ENCODE peak calls at places on chromosomes 12 and 14, in ten cellular contexts. Q, A, C, Y, V, H, S, D, X and I are unnamed samples.

GRCh38 chr14:99630202-99630601 is 14.7 kb upstream of the HHIPL1 start:
- DNase-seq in Q (no peak), A (no peak), C (no peak), Y (peak), V (no peak), H (no peak), S (no peak), D (no peak), X (no peak), I (no peak)

GRCh38 chr12:193282-193681 is 20.7 kb downstream of the SLC6A12 start:
- DNase-seq in Q (no peak), A (no peak), C (no peak), Y (no peak), V (peak), H (no peak), S (no peak), D (no peak), X (no peak), I (no peak)

GRCh38 chr12:56581418-56582145 is 48.5 kb downstream of the BAZ2A start:
- DNase-seq in Q (no peak), A (peak), C (no peak), Y (no peak), V (no peak), H (no peak), S (no peak), D (no peak), X (no peak), I (no peak)

GRCh38 chr14:68820999-68821683 is 28.3 kb upstream of the ZFP36L1 start:
- DNase-seq in Q (no peak), A (no peak), C (no peak), Y (no peak), V (no peak), H (no peak), S (no peak), D (no peak), X (no peak), I (peak)

GRCh38 chr14:95559203-95559602 is 24.4 kb downstream of the GLRX5 start:
- DNase-seq in Q (no peak), A (peak), C (no peak), Y (no peak), V (no peak), H (no peak), S (no peak), D (no peak), X (no peak), I (no peak)

GRCh38 chr14:106141242-106142220 is 615.1 kb downstream of the TMEM121 start:
- DNase-seq in Q (no peak), A (no peak), C (no peak), Y (no peak), V (no peak), H (no peak), S (no peak), D (peak), X (no peak), I (no peak)

GRCh38 chr12:125014526-125014925 is 21.1 kb downstream of the BRI3BP start:
- DNase-seq in Q (no peak), A (no peak), C (no peak), Y (no peak), V (no peak), H (no peak), S (no peak), D (no peak), X (no peak), I (no peak)

GRCh38 chr14:106037380-106037779 is 511.0 kb downstream of the TMEM121 start:
- DNase-seq in Q (no peak), A (no peak), C (no peak), Y (no peak), V (no peak), H (no peak), S (no peak), D (no peak), X (no peak), I (no peak)

GRCh38 chr14:51211149-51211548 is 28.9 kb upstream of the TMX1 start:
- DNase-seq in Q (no peak), A (peak), C (no peak), Y (no peak), V (peak), H (no peak), S (no peak), D (no peak), X (no peak), I (no peak)

GRCh38 chr12:20188930-20189653 is 179.2 kb upstream of the PDE3A start:
- DNase-seq in Q (no peak), A (no peak), C (no peak), Y (no peak), V (peak), H (no peak), S (no peak), D (no peak), X (no peak), I (no peak)

GRCh38 chr12:71134405-71134804 is 23.4 kb downstream of the TSPAN8 start:
- DNase-seq in Q (no peak), A (peak), C (no peak), Y (no peak), V (peak), H (no peak), S (no peak), D (no peak), X (no peak), I (no peak)

GRCh38 chr12:106329231-106329985 is 26.9 kb downstream of the TCP11L2 start:
- DNase-seq in Q (no peak), A (no peak), C (no peak), Y (no peak), V (no peak), H (no peak), S (no peak), D (no peak), X (no peak), I (no peak)

GRCh38 chr12:117139025-117139717 is 40.0 kb upstream of the TESC start:
- DNase-seq in Q (no peak), A (no peak), C (no peak), Y (no peak), V (no peak), H (no peak), S (no peak), D (no peak), X (no peak), I (no peak)

GRCh38 chr12:8780389-8780788 is 42.0 kb upstream of the A2ML1 start:
- DNase-seq in Q (peak), A (peak), C (no peak), Y (peak), V (peak), H (no peak), S (no peak), D (no peak), X (no peak), I (peak)

GRCh38 chr12:98894412-98895085 is 249.5 kb downstream of the APAF1 start:
- DNase-seq in Q (peak), A (no peak), C (no peak), Y (peak), V (no peak), H (no peak), S (peak), D (no peak), X (no peak), I (peak)

GRCh38 chr14:23160924-23161522 is 22.4 kb downstream of the SLC7A8 start:
- DNase-seq in Q (peak), A (peak), C (no peak), Y (peak), V (peak), H (peak), S (no peak), D (no peak), X (peak), I (no peak)

GRCh38 chr12:95882080-95882479 is 23.3 kb downstream of the SNRPF start:
- DNase-seq in Q (no peak), A (no peak), C (no peak), Y (no peak), V (peak), H (no peak), S (no peak), D (no peak), X (no peak), I (no peak)

GRCh38 chr14:37447883-37448391 is 147.1 kb downstream of the FOXA1 start:
- DNase-seq in Q (no peak), A (peak), C (no peak), Y (no peak), V (no peak), H (no peak), S (no peak), D (no peak), X (no peak), I (no peak)
- TF ChIP-seq CTCF in Q (no peak), A (no peak), C (no peak), Y (no peak), V (no peak), H (no peak), S (no peak), D (no peak), X (no peak), I (no peak)

GRCh38 chr12:50261654-50262053 is 21.7 kb downstream of the LIMA1 start:
- DNase-seq in Q (no peak), A (no peak), C (no peak), Y (no peak), V (no peak), H (no peak), S (no peak), D (no peak), X (no peak), I (no peak)
- TF ChIP-seq CTCF in Q (no peak), A (no peak), C (no peak), Y (no peak), V (no peak), H (no peak), S (no peak), D (no peak), X (no peak), I (no peak)

DNA sequence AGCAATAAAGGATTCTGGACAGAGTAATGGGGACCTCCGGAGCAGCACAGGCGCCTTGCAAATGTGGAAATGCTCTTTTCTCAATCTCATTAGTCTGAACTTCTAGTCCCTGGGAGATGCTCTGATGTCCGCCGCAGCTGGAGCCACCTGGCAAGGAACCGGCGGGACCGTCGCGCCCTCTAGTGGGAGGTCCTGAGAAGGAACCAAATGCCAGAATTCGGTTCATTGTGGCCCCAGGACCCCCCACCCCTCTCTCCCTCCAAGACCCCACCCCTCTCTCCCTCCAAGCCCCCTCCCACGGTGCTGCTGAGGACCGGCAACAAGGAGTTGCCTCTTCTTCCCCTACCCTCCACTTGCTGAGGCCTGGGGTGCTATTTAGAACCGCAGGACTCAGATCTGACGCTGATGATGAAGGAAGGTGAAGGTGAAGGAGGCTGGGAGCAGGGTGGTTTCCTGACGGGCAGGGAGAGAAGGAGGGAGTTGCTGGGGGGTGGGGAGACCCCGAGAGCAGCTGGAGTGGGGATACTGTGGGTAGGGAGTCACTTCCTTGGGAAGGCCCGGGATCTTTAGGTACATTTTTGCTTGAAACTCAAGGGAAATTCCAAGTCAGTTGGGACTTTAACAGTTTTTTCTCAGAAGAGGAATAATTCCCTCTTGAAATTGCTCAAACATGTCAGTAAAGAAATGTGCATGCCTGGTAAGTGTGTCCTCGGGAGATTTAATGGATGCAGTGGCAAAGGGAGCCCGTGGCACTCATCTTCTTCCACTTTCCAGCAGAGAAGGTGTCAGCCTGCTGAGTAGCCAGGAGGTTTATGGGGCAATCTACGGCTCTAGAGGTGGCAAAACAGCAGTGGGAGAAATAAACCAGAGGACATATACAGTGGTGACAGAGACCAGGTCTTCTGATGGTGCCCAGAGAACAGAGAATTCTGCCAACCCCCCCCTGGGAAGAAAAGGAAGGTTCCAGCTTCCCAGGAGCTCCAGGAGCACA is 42.6 kb downstream of the SMIM41 start:
- DNase-seq in Q (peak), A (peak), C (no peak), Y (peak), V (peak), H (no peak), S (peak), D (peak), X (peak), I (peak)
- TF ChIP-seq CTCF in Q (peak), A (peak), C (peak), Y (peak), V (peak), H (peak), S (peak), D (peak), X (peak), I (peak)

GRCh38 chr12:75533239-75533638 is 21.8 kb upstream of the KRR1 start:
- DNase-seq in Q (no peak), A (no peak), C (no peak), Y (no peak), V (no peak), H (no peak), S (no peak), D (no peak), X (no peak), I (no peak)
- TF ChIP-seq CTCF in Q (no peak), A (no peak), C (no peak), Y (no peak), V (no peak), H (no peak), S (no peak), D (no peak), X (no peak), I (no peak)

GRCh38 chr14:65940056-65940735 is 527.7 kb downstream of the FUT8 start:
- DNase-seq in Q (peak), A (peak), C (no peak), Y (peak), V (no peak), H (no peak), S (no peak), D (no peak), X (no peak), I (peak)
- TF ChIP-seq CTCF in Q (peak), A (peak), C (no peak), Y (peak), V (peak), H (no peak), S (no peak), D (no peak), X (no peak), I (no peak)

GRCh38 chr14:36313898-36314297 is 6.5 kb downstream of the MBIP start:
- DNase-seq in Q (no peak), A (peak), C (no peak), Y (peak), V (no peak), H (no peak), S (no peak), D (no peak), X (no peak), I (no peak)
- TF ChIP-seq CTCF in Q (no peak), A (no peak), C (peak), Y (peak), V (no peak), H (no peak), S (no peak), D (no peak), X (no peak), I (no peak)

DNA sequence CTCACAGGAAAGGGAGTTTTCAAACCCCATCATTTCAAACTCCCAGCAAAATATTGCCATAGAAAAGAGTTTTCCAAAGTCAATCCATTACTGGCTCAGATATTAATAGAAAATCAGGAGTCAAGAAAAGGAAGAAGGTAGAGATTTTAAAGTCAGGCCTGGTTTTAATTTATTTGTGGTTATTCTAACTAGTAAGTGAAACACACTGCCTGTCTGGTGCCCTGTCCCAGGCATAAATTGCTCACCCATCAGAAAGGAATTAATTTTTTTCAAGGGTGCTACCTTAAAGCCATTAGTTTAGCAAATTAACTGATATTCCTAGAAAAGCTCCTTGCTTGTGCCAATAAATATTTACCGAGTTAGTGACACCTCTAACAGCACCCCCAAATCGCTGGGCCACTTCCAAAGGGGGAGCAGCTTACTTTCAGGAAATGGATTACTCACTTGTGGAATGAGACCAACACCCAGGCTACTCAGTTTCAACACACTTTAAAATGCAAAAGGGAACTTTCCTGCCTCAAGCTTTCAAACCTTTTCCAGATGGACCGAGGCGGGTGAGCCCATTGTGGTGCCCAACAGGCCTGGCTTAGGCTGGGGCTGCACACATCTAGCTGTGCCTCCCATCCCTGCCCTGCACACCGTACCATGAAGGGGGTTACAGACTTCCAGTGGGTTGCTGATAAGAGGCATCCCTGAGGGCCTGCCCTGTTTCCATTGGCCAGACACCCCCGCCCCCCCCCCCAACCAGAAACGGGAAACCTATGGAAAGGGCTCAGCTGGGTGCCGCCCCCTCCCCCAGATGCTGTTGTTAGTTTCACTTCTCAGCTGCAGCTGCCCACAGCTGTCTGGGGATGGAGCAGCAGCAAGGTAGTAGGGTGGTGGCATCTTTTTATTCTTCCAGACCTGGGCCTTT is 117.2 kb downstream of the SAMD4A start:
- DNase-seq in Q (no peak), A (peak), C (no peak), Y (peak), V (peak), H (peak), S (no peak), D (no peak), X (peak), I (no peak)
- TF ChIP-seq CTCF in Q (no peak), A (no peak), C (no peak), Y (no peak), V (no peak), H (no peak), S (no peak), D (no peak), X (no peak), I (no peak)

DNA sequence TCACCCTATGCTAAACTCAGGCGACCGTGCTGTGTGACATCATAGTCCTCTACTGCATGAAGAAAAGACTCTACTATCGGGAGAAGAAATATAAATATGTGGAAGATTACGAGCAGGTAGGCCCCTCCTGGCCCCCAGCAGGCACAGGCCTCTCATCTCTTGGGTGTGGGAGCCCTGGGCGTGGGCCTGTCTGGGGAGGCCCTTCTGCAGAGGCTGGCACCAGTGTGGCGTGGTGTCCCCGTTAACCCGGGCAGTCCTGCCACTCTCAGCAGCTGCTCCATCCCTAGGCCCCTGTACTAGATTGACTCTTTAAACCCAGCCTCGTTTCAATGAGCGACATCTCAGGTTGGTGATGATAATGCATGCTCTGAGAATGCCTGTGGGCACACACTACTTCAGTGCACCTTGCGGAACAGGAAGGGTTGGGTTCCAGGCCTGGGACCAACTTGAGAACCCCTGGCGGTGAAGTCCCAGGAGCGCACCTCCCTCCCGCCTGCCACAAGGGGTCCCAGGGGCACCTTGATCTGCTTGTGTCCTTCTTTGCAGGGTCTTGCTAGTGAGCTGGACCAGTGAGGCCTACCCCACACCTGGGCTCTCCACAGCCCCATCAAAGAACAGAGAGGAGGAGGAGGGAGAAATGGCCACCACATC is 23.2 kb downstream of the P2RX4 start:
- DNase-seq in Q (no peak), A (peak), C (no peak), Y (peak), V (no peak), H (no peak), S (no peak), D (no peak), X (no peak), I (no peak)
- TF ChIP-seq CTCF in Q (no peak), A (no peak), C (no peak), Y (peak), V (no peak), H (no peak), S (no peak), D (no peak), X (no peak), I (no peak)

GRCh38 chr12:128823916-128824839 is at the start of gene SLC15A4:
- DNase-seq in Q (peak), A (peak), C (peak), Y (peak), V (peak), H (peak), S (peak), D (peak), X (peak), I (peak)
- TF ChIP-seq CTCF in Q (no peak), A (peak), C (no peak), Y (no peak), V (peak), H (no peak), S (no peak), D (no peak), X (no peak), I (no peak)

GRCh38 chr14:33911046-33911445 is 39.8 kb downstream of the EGLN3 start:
- DNase-seq in Q (no peak), A (no peak), C (no peak), Y (no peak), V (no peak), H (no peak), S (no peak), D (no peak), X (no peak), I (no peak)

GRCh38 chr14:33904609-33905008 is 46.3 kb downstream of the EGLN3 start:
- DNase-seq in Q (no peak), A (no peak), C (no peak), Y (no peak), V (no peak), H (no peak), S (no peak), D (no peak), X (no peak), I (no peak)

GRCh38 chr14:33909380-33910084 is 41.3 kb downstream of the EGLN3 start:
- DNase-seq in Q (no peak), A (no peak), C (no peak), Y (no peak), V (no peak), H (no peak), S (no peak), D (no peak), X (no peak), I (no peak)

GRCh38 chr14:33906968-33907367 is 43.9 kb downstream of the EGLN3 start:
- DNase-seq in Q (no peak), A (no peak), C (no peak), Y (no peak), V (no peak), H (no peak), S (no peak), D (no peak), X (no peak), I (no peak)

GRCh38 chr14:33908540-33909223 is 42.2 kb downstream of the EGLN3 start:
- DNase-seq in Q (no peak), A (no peak), C (no peak), Y (peak), V (no peak), H (no peak), S (no peak), D (no peak), X (no peak), I (no peak)
- TF ChIP-seq CTCF in Q (no peak), A (no peak), C (no peak), Y (peak), V (no peak), H (no peak), S (no peak), D (no peak), X (no peak), I (no peak)